ENCODE peak calls at places on chromosomes 16 and 17, in six cellular contexts. H, S, P, N, I and V are unnamed samples.

GRCh38 chr16:58511933-58512815 is 3.1 kb upstream of the SETD6 start:
- DNase-seq in H (peak), S (peak), P (no peak), N (peak), I (peak), V (peak)

GRCh38 chr16:11629071-11630030 is 38.9 kb upstream of the SNN start:
- DNase-seq in H (no peak), S (no peak), P (no peak), N (no peak), I (peak), V (no peak)

GRCh38 chr16:21656795-21657768 is 4.7 kb upstream of the IGSF6 start:
- DNase-seq in H (peak), S (peak), P (peak), N (peak), I (peak), V (peak)

GRCh38 chr16:81636298-81636960 is 142.7 kb upstream of the PLCG2 start:
- DNase-seq in H (no peak), S (no peak), P (no peak), N (no peak), I (no peak), V (peak)

GRCh38 chr16:75471723-75472634 is 7.5 kb upstream of the TMEM170A start:
- DNase-seq in H (peak), S (peak), P (no peak), N (peak), I (peak), V (peak)

GRCh38 chr16:63461248-63461841 is 1425.1 kb upstream of the CDH8 start:
- DNase-seq in H (peak), S (peak), P (no peak), N (peak), I (peak), V (peak)

GRCh38 chr16:53131363-53132071 is 76.7 kb downstream of the CHD9 start:
- DNase-seq in H (no peak), S (peak), P (no peak), N (peak), I (peak), V (peak)

GRCh38 chr16:72561-73537 is at the start of gene RHBDF1:
- DNase-seq in H (peak), S (peak), P (no peak), N (peak), I (peak), V (peak)

GRCh38 chr16:85105475-85105874 is 6.8 kb downstream of the CIBAR2 start:
- DNase-seq in H (no peak), S (no peak), P (no peak), N (no peak), I (no peak), V (no peak)

GRCh38 chr16:27432600-27432957 is 30.6 kb downstream of the IL21R start:
- DNase-seq in H (no peak), S (no peak), P (no peak), N (peak), I (no peak), V (peak)

GRCh38 chr17:29214215-29215146 is 32.2 kb upstream of the CRYBA1 start:
- DNase-seq in H (no peak), S (no peak), P (no peak), N (no peak), I (no peak), V (peak)

GRCh38 chr17:3546997-3547396 is 10.6 kb downstream of the TRPV3 start:
- DNase-seq in H (no peak), S (peak), P (no peak), N (no peak), I (no peak), V (no peak)

GRCh38 chr16:57619606-57620315 is 8.7 kb upstream of the ADGRG1 start:
- DNase-seq in H (no peak), S (no peak), P (no peak), N (peak), I (peak), V (no peak)

GRCh38 chr16:56451753-56452689 is 667 bp downstream of the OGFOD1 start:
- DNase-seq in H (peak), S (peak), P (peak), N (peak), I (peak), V (peak)

GRCh38 chr17:49952209-49952911 is 16.6 kb upstream of the DLX4 start:
- DNase-seq in H (peak), S (peak), P (peak), N (peak), I (peak), V (peak)

GRCh38 chr16:11752856-11753255 is 10.2 kb upstream of the TXNDC11 start:
- DNase-seq in H (no peak), S (no peak), P (no peak), N (no peak), I (no peak), V (no peak)

GRCh38 chr17:58541249-58541648 is 26.8 kb upstream of the MTMR4 start:
- DNase-seq in H (peak), S (no peak), P (peak), N (peak), I (peak), V (peak)

GRCh38 chr16:2043980-2044451 is 3.6 kb downstream of the NTHL1 start:
- DNase-seq in H (no peak), S (no peak), P (no peak), N (no peak), I (no peak), V (no peak)

GRCh38 chr16:84278968-84279367 is 15.7 kb upstream of the WFDC1 start:
- DNase-seq in H (peak), S (no peak), P (no peak), N (no peak), I (no peak), V (no peak)

GRCh38 chr17:59487161-59487873 is 78.1 kb upstream of the DHX40 start:
- DNase-seq in H (no peak), S (no peak), P (no peak), N (no peak), I (no peak), V (peak)

GRCh38 chr17:27345141-27345904 is 51.4 kb downstream of the WSB1 start:
- DNase-seq in H (peak), S (no peak), P (no peak), N (no peak), I (no peak), V (no peak)

GRCh38 chr17:80970762-80971703 is 20.6 kb upstream of the CHMP6 start:
- DNase-seq in H (no peak), S (peak), P (no peak), N (no peak), I (no peak), V (peak)
- TF ChIP-seq EZH2phosphoT487 in H (no peak), S (no peak), P (no peak), N (no peak), I (no peak), V (no peak)

GRCh38 chr17:62618647-62619412 is 8.6 kb upstream of the MRC2 start:
- DNase-seq in H (no peak), S (no peak), P (no peak), N (no peak), I (no peak), V (no peak)

GRCh38 chr17:62617894-62618472 is 9.5 kb upstream of the MRC2 start:
- DNase-seq in H (no peak), S (no peak), P (no peak), N (no peak), I (no peak), V (peak)

GRCh38 chr17:62616993-62617893 is 10.2 kb upstream of the MRC2 start:
- DNase-seq in H (peak), S (no peak), P (no peak), N (no peak), I (no peak), V (peak)

GRCh38 chr17:62619413-62620155 is 7.9 kb upstream of the MRC2 start:
- DNase-seq in H (no peak), S (no peak), P (no peak), N (no peak), I (no peak), V (no peak)

GRCh38 chr17:62621223-62621622 is 6.2 kb upstream of the MRC2 start:
- DNase-seq in H (no peak), S (no peak), P (no peak), N (no peak), I (no peak), V (no peak)
- H3K9ac ChIP-seq in H (no peak), S (no peak), P (no peak), N (no peak), I (no peak), V (no peak)

GRCh38 chr16:88993946-88994600 is 17.1 kb upstream of the CBFA2T3 start:
- DNase-seq in H (no peak), S (no peak), P (no peak), N (no peak), I (no peak), V (no peak)

GRCh38 chr16:88989852-88990547 is 13.0 kb upstream of the CBFA2T3 start:
- DNase-seq in H (no peak), S (no peak), P (no peak), N (no peak), I (no peak), V (no peak)

GRCh38 chr16:88992351-88993005 is 15.5 kb upstream of the CBFA2T3 start:
- DNase-seq in H (no peak), S (no peak), P (no peak), N (no peak), I (no peak), V (no peak)

GRCh38 chr16:88993006-88993787 is 16.2 kb upstream of the CBFA2T3 start:
- DNase-seq in H (peak), S (no peak), P (no peak), N (no peak), I (no peak), V (no peak)

DNA sequence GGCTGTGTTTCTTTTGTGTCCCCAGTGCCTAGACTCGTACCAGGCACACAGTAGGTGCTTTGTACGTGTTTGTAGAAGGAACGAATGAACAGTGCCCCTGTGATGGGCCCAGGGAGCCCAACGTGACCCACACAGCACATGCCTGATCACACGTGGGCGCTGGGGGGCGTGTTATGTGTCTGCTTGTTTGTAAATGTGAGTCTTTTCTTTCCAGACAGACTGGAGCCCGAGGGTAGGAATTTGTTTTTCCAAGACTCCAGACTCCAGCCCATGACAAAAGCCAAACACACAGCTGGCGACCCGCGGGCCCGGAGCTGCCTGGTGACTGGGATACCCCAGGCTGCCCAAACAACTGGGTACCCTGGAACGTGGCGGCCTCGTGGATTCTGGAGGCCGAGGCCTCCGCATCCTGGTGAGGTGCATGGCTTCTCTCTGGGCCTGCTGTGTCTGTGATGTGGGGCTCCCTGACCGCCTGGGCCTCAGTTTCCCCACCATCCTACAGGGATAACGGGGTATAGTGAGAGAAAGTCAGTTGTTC is 14.9 kb upstream of the CBFA2T3 start:
- DNase-seq in H (no peak), S (no peak), P (no peak), N (no peak), I (no peak), V (peak)
- H3K4me2 ChIP-seq in H (no peak), S (no peak), P (no peak), N (no peak), I (no peak), V (no peak)

GRCh38 chr16:25580071-25580470 is 111.7 kb upstream of the HS3ST4 start:
- DNase-seq in H (no peak), S (no peak), P (no peak), N (no peak), I (no peak), V (no peak)
- TF ChIP-seq EZH2phosphoT487 in H (no peak), S (no peak), P (no peak), N (no peak), I (no peak), V (no peak)

DNA sequence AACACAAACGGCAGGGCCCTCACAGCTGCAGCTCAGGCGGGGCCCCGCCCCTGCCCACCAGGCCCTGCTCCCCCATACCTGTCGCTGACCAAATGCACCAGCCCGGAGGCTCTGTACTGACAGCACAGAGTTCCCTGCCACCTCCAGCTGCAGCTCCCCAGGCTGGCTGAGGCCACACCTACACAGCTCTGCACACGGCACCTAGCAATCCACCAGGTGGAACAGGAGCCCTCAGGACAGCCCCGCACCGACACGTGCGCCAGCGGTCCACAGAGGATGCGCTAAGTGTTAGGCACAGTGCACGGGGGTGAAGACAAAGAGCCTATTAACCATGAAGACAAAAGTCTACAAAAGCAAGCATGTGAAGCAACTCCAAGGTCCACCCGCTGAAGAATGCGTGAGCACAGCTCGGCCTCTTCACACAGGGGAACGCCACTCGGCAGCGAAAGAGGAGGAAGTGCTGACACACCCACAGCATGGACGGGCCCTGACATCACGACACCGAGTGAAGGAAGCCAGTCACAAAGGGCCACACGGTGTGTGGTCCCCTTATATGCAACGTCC is 5.4 kb downstream of the ZCCHC14 start:
- DNase-seq in H (peak), S (no peak), P (peak), N (no peak), I (no peak), V (peak)
- H3K9ac ChIP-seq in H (no peak), S (no peak), P (peak), N (no peak), I (no peak), V (peak)